ENCODE peak calls at places on chromosome 12, in five cellular contexts. O, B, F, U and X are unnamed samples.

GRCh38 chr12:57309420-57309819 is 58.4 kb upstream of the STAC3 start:
- DNase-seq in O (no peak), B (peak), F (no peak), U (no peak), X (no peak)

GRCh38 chr12:21818627-21819026 is 44.1 kb upstream of the KCNJ8 start:
- DNase-seq in O (no peak), B (peak), F (no peak), U (peak), X (no peak)

GRCh38 chr12:6285063-6285477 is 25.4 kb upstream of the PLEKHG6 start:
- DNase-seq in O (peak), B (peak), F (peak), U (peak), X (peak)

GRCh38 chr12:66803972-66804371 is 125.1 kb upstream of the GRIP1 start:
- DNase-seq in O (no peak), B (no peak), F (no peak), U (peak), X (no peak)

GRCh38 chr12:109464642-109465351 is 12.3 kb downstream of the KCTD10 start:
- DNase-seq in O (no peak), B (no peak), F (no peak), U (no peak), X (peak)

GRCh38 chr12:116160196-116160595 is 117.3 kb downstream of the MED13L start:
- DNase-seq in O (no peak), B (peak), F (no peak), U (no peak), X (no peak)

GRCh38 chr12:124174406-124174805 is 120.5 kb upstream of the RFLNA start:
- DNase-seq in O (no peak), B (no peak), F (no peak), U (no peak), X (no peak)

GRCh38 chr12:107515446-107515958 is 170.1 kb upstream of the PWP1 start:
- DNase-seq in O (no peak), B (peak), F (no peak), U (peak), X (no peak)

GRCh38 chr12:106114084-106115068 is 24.4 kb downstream of the NUAK1 start:
- DNase-seq in O (no peak), B (peak), F (no peak), U (no peak), X (no peak)

GRCh38 chr12:56079729-56080555 is at the start of gene ERBB3:
- DNase-seq in O (peak), B (peak), F (peak), U (peak), X (peak)

GRCh38 chr12:49548481-49548821 is 9.6 kb downstream of the KCNH3 start:
- DNase-seq in O (no peak), B (no peak), F (no peak), U (no peak), X (peak)

GRCh38 chr12:92206596-92206995 is 61.0 kb upstream of the BTG1 start:
- DNase-seq in O (no peak), B (no peak), F (no peak), U (no peak), X (no peak)

GRCh38 chr12:57031228-57031670 is 14.9 kb upstream of the TAC3 start:
- DNase-seq in O (no peak), B (peak), F (no peak), U (peak), X (no peak)

GRCh38 chr12:99055294-99055693 is 410.2 kb downstream of the APAF1 start:
- DNase-seq in O (no peak), B (no peak), F (no peak), U (no peak), X (no peak)

GRCh38 chr12:43069768-43070221 is 480.2 kb upstream of the PRICKLE1 start:
- DNase-seq in O (no peak), B (no peak), F (no peak), U (no peak), X (peak)

GRCh38 chr12:32457251-32458025 is 58.1 kb downstream of the FGD4 start:
- DNase-seq in O (no peak), B (no peak), F (no peak), U (no peak), X (no peak)

GRCh38 chr12:104713444-104713843 is 244.6 kb downstream of the SLC41A2 start:
- DNase-seq in O (no peak), B (no peak), F (no peak), U (no peak), X (no peak)

GRCh38 chr12:113007166-113007565 is 28.8 kb downstream of the OAS2 start:
- DNase-seq in O (no peak), B (peak), F (no peak), U (no peak), X (no peak)

GRCh38 chr12:103964805-103965204 is 867 bp upstream of the TDG start:
- DNase-seq in O (no peak), B (no peak), F (no peak), U (no peak), X (no peak)

GRCh38 chr12:34298971-34299801 is 276.9 kb downstream of the ALG10 start:
- DNase-seq in O (no peak), B (no peak), F (no peak), U (no peak), X (peak)

GRCh38 chr12:7064516-7064915 is 4.0 kb downstream of the C1S start:
- DNase-seq in O (no peak), B (no peak), F (no peak), U (no peak), X (no peak)

GRCh38 chr12:6535960-6536847 is 1.9 kb downstream of the GAPDH start:
- DNase-seq in O (no peak), B (no peak), F (no peak), U (no peak), X (peak)